ENCODE peak calls at places on chromosomes 11 and 22, in four cellular contexts. G is K562, U is GM12878, Z is HepG2. F is an unnamed sample.

GRCh38 chr22:20015971-20016733 is 471 bp downstream of the ARVCF start:
- DNase-seq in G (peak; percentile 99), Z (peak; percentile 27), U (no peak), F (peak; percentile 61)

GRCh38 chr22:30159561-30160353 is 79.5 kb downstream of the HORMAD2 start:
- DNase-seq in Z (peak; percentile 12), U (no peak), G (no peak), F (no peak)

GRCh38 chr11:57094206-57094940 is 87.4 kb upstream of the LRRC55 start:
- DNase-seq in G (no peak), U (no peak), Z (no peak), F (no peak)

GRCh38 chr11:111205622-111206385 is 39.7 kb upstream of the POU2AF2 start:
- DNase-seq in G (no peak), U (no peak), Z (no peak), F (no peak)

GRCh38 chr11:77073328-77074001 is 6.7 kb downstream of the CAPN5 start:
- DNase-seq in U (no peak), G (peak; percentile 30), Z (peak; percentile 45), F (no peak)

GRCh38 chr11:64661622-64662021 is 61.4 kb downstream of the NRXN2 start:
- DNase-seq in Z (no peak), U (no peak), G (no peak), F (no peak)

GRCh38 chr11:70212227-70212811 is 9.2 kb downstream of the FADD start:
- DNase-seq in U (no peak), G (no peak), Z (peak; percentile 21), F (no peak)

GRCh38 chr11:121534131-121535093 is 81.6 kb upstream of the SORL1-AS1 start:
- DNase-seq in G (no peak), Z (no peak), U (no peak), F (no peak)

GRCh38 chr11:47858169-47858543 is 10.0 kb upstream of the NUP160 start:
- DNase-seq in Z (no peak), G (no peak), U (no peak), F (no peak)

GRCh38 chr22:17957683-17958082 is 66.7 kb downstream of the MICAL3 start:
- DNase-seq in Z (no peak), U (no peak), G (no peak), F (no peak)

GRCh38 chr11:97280347-97280746 is 890.5 kb downstream of the JRKL start:
- DNase-seq in U (no peak), Z (no peak), G (no peak), F (no peak)

GRCh38 chr22:30286813-30287625 is 2.3 kb downstream of the CASTOR1 start:
- DNase-seq in U (no peak), Z (peak; percentile 45), G (peak; percentile 68), F (peak; percentile 86)

GRCh38 chr11:61810671-61811175 is 6.1 kb downstream of the FADS1 start:
- DNase-seq in U (no peak), Z (no peak), G (no peak), F (no peak)

GRCh38 chr22:23621082-23621780 is 10.9 kb downstream of the DRICH1 start:
- DNase-seq in G (no peak), Z (no peak), U (no peak), F (no peak)

GRCh38 chr11:35115688-35116030 is 23.3 kb upstream of the CD44 start:
- DNase-seq in G (no peak), Z (no peak), U (no peak), F (no peak)

GRCh38 chr22:35349704-35350538 is 31.0 kb upstream of the HMOX1 start:
- DNase-seq in Z (no peak), U (no peak), G (no peak), F (no peak)

GRCh38 chr11:121106812-121107211 is 5.8 kb downstream of the TECTA start:
- DNase-seq in G (no peak), Z (no peak), U (no peak), F (no peak)

GRCh38 chr11:117961896-117962295 is 24.3 kb upstream of the IL10RA start:
- DNase-seq in G (no peak), U (no peak), Z (no peak), F (no peak)

GRCh38 chr11:14904745-14905103 is 12.7 kb upstream of the CYP2R1 start:
- DNase-seq in Z (no peak), G (peak; percentile 11), U (no peak), F (no peak)

GRCh38 chr22:42933783-42934144 is 76.7 kb upstream of the ARFGAP3 start:
- DNase-seq in Z (peak; percentile 33), U (no peak), G (no peak), F (no peak)

GRCh38 chr11:8527939-8528338 is 66.1 kb downstream of the STK33 start:
- DNase-seq in G (no peak), Z (no peak), U (no peak), F (no peak)

GRCh38 chr22:38549106-38549884 is 20.7 kb downstream of the DMC1 start:
- DNase-seq in G (no peak), Z (no peak), U (no peak), F (no peak)

GRCh38 chr11:88575876-88576275 is 238.3 kb upstream of the CTSC start:
- DNase-seq in G (no peak), Z (no peak), U (no peak), F (no peak)

DNA sequence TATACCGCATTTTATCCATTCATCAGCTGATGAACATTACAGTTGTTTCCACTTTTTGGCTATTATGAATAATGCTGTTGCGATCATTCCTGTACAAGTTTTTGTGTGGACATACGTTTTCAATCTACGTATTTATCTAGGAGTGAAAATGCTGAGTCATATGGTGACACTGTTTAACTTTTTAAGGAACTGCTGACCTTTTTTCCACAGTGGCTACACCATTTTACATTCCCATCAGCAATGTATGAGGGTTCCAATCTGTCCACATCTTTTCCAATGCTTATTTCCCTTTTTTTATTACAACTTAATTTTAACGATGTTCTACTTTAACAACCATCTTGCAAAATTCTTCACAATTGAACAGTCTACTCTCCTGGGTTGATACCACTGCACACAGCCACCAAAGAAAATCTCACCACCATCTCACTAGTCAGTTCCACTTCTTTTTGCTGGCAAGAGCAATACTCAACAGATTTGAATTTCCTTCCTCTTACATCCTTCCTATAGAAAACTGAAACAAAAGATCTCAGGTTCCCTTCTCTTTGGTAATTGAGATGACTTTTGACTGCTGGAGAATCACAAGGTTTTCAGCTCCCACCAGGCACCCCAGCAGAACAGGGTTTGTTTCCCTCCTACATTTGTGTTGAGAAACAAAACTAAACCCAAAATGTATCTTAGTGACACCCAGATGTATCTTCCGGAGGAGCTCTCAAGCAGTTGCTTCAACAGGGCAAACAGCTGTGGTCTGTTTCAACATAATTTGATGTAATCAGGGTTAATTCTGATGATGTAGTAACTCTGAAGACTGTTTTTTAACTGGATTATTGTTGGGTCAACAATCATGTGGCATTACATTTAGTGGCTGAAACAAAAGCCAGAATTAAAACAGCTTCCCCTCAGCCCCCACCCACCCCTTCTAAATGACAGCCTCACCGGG is 7.0 kb upstream of the GAB2 start:
- DNase-seq in U (peak; percentile 70), Z (no peak), G (no peak), F (no peak)
- TF ChIP-seq FOXM1 in U (no peak), Z (no peak), G (peak; percentile 25), F (no peak)

DNA sequence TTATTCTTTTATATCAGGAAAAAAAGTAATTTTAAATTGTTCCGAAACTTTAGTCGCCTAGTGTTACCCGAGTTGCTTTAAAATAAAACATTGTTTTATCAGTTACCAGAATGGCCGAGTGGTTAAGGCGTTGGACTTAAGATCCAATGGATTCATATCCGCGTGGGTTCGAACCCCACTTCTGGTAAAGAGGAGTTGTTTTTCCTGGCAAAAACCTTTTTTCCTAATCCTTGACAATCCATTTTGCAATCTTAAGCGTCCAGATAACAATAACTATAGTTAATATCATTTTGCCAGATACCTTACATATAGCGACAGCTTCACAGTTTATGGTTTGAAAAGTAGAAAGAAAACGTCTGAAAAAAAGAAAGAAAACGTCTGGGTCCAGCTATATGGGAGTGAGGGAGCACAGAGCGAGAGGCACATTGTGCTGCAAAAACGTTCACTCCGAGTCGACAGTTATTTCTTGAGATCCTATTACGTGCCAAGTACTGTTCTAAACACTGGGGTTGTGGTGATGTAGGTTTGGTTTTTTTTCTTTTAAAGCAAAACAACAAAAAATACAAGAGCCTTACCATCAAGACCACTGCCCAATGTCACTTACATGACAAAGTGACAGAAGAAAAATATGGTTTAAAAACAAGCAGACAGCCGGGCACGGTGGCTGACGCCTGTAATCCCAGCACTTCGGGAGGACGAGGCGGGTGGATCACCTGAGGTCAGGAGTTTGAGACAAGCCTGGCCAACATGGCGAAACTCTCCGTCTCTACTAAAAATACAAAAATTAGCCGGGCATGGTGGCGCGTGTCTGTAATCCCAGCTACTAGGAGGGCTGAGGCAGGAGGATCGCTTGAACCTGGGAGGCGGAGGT is 40.5 kb downstream of the OR4D9 start:
- DNase-seq in G (no peak), U (no peak), Z (peak; percentile 42), F (no peak)
- TF ChIP-seq TARDBP in G (no peak), U (peak; percentile 78), Z (no peak), F (no peak)

GRCh38 chr22:49884075-49884474 is 30.4 kb downstream of the ZBED4 start:
- DNase-seq in U (no peak), G (no peak), Z (no peak), F (no peak)

GRCh38 chr22:49884503-49885260 is 31.0 kb downstream of the ZBED4 start:
- DNase-seq in Z (no peak), U (no peak), G (no peak), F (no peak)

GRCh38 chr22:49882519-49883293 is 29.1 kb downstream of the ZBED4 start:
- DNase-seq in U (no peak), G (no peak), Z (no peak), F (no peak)

GRCh38 chr22:49881856-49882255 is 28.2 kb downstream of the ZBED4 start:
- DNase-seq in G (no peak), U (peak; percentile 36), Z (no peak), F (no peak)

DNA sequence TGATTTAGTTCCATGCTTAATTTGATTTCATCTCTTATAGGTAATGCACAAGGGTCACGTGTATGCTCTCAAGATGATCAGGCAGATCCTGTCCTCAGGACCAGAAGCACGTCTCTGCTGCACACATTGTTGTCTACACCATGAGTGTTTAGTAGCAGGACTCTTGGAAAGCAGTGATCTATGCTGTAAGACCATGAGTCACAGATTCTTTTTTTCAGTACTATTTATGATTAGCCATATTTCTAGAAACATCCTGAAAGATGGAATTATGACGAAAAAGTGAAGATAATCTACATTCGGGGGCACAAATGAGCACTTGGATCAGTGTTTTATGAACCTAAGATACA is 29.6 kb downstream of the ZBED4 start:
- DNase-seq in Z (no peak), U (no peak), G (no peak), F (no peak)
- TF ChIP-seq FOXM1 in Z (no peak), U (no peak), G (no peak), F (no peak)

GRCh38 chr11:63508745-63509144 is 2.9 kb downstream of the LGALS12 start:
- DNase-seq in U (no peak), Z (no peak), G (no peak), F (no peak)
- TF ChIP-seq TARDBP in U (no peak), Z (no peak), G (no peak), F (no peak)